ENCODE peak calls at places on chromosomes 12 and 14, in eight cellular contexts. H is MM.1S, U is GM23338, N is trophoblast cell, K is fibroblast of lung, Y is HCT116, L is K562, C is neural progenitor cell. V is an unnamed sample.

GRCh38 chr14:35470775-35471174 is 63.2 kb upstream of the INSM2 start:
- DNase-seq in H (no peak), U (peak; percentile 72), N (no peak), K (peak; percentile 20), Y (no peak), L (peak; percentile 8), C (peak; percentile 49), V (no peak)

GRCh38 chr12:57518920-57519757 is 1.2 kb downstream of the DDIT3 start:
- DNase-seq in H (peak; percentile 9), U (peak; percentile 49), N (peak; percentile 33), K (peak; percentile 55), Y (no peak), L (no peak), C (no peak), V (no peak)

GRCh38 chr12:93125126-93125525 is 196.0 kb upstream of the EEA1 start:
- DNase-seq in H (peak; percentile 60), U (no peak), N (no peak), K (no peak), Y (no peak), L (no peak), C (no peak), V (no peak)

GRCh38 chr12:54251667-54252284 is 28.1 kb downstream of the CBX5 start:
- DNase-seq in H (peak; percentile 34), U (peak; percentile 79), N (peak; percentile 9), K (peak; percentile 64), Y (peak; percentile 37), L (peak; percentile 64), C (peak; percentile 60), V (no peak)

GRCh38 chr12:104347374-104348075 is 44.0 kb downstream of the EID3 start:
- DNase-seq in H (no peak), U (no peak), N (no peak), K (no peak), Y (no peak), L (no peak), C (no peak), V (peak; percentile 73)

GRCh38 chr12:3168775-3169221 is 91.6 kb downstream of the TSPAN9 start:
- DNase-seq in H (no peak), U (no peak), N (peak; percentile 80), K (peak; percentile 83), Y (peak; percentile 72), L (peak; percentile 16), C (no peak), V (peak; percentile 87)

GRCh38 chr14:62745496-62745895 is 299.8 kb downstream of the KCNH5 start:
- DNase-seq in H (no peak), U (no peak), N (no peak), K (no peak), Y (no peak), L (no peak), C (no peak), V (no peak)

GRCh38 chr12:114012744-114013431 is 46.8 kb upstream of the RBM19 start:
- DNase-seq in H (no peak), U (no peak), N (no peak), K (no peak), Y (no peak), L (no peak), C (no peak), V (no peak)

GRCh38 chr14:80239631-80240030 is 28.3 kb upstream of the DIO2 start:
- DNase-seq in H (no peak), U (no peak), N (no peak), K (no peak), Y (no peak), L (no peak), C (no peak), V (no peak)

GRCh38 chr14:21917699-21918436 is 244.2 kb upstream of the OR4E1 start:
- DNase-seq in H (peak; percentile 62), U (peak; percentile 83), N (peak; percentile 45), K (peak; percentile 58), Y (peak; percentile 31), L (peak; percentile 4), C (peak; percentile 68), V (peak; percentile 93)

GRCh38 chr12:123149088-123149827 is 1.6 kb downstream of the PITPNM2 start:
- DNase-seq in H (no peak), U (no peak), N (no peak), K (no peak), Y (no peak), L (peak; percentile 78), C (no peak), V (no peak)

GRCh38 chr12:114904254-114905003 is 220.5 kb upstream of the TBX3 start:
- DNase-seq in H (no peak), U (no peak), N (no peak), K (peak; percentile 65), Y (peak; percentile 8), L (no peak), C (no peak), V (no peak)

DNA sequence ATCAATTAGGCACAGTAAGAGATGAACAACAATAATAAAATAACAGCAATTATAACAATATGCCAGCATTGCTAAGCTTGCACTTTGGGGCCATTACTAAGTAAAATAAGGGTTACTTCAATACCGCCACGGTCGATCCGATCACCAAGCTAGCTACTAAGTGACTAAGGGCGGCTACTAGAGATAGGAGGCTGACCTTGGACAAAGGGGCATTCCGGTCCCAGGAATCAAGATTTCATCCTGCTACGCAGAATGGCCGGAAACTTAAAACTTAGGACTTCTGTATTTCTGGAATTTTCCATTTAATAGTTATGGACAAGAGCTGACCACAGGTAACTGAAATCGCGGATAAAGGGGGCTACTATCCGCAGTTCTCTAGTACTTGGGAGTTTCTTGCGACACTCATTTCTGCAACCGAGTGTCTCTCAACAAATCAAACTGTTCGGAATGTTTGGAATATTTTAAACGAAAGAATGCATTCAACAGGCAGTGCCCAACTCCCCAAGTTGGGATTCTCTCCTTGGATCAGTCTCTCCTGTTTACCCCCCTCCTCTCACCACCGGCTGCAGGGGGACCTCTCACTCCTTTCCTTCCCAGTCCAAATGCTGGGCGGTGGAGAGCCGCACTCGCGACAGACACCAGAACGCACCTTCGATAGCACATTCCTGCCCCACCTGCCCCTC is 648 bp downstream of the HEBP1 start:
- DNase-seq in H (no peak), U (peak; percentile 69), N (no peak), K (peak; percentile 19), Y (no peak), L (no peak), C (peak; percentile 64), V (no peak)
- H2AFZ ChIP-seq in H (peak overlapping the region; percentile 91), U (peak overlapping the region; percentile 90), N (peak overlapping the region; percentile 86), K (peak overlapping the region; percentile 66), Y (no peak overlapping the region), L (peak overlapping the region; percentile 87), C (peak overlapping the region; percentile 96), V (peak overlapping the region; percentile 96)

GRCh38 chr12:121637231-121637914 is 11.0 kb downstream of the ORAI1 start:
- DNase-seq in H (no peak), U (no peak), N (no peak), K (no peak), Y (no peak), L (peak; percentile 16), C (no peak), V (no peak)
- H3K4me2 ChIP-seq in H (no peak overlapping the region), U (peak overlapping the region; percentile 38), N (no peak overlapping the region), K (no peak overlapping the region), Y (no peak overlapping the region), L (no peak overlapping the region), C (no peak overlapping the region), V (no peak overlapping the region)

DNA sequence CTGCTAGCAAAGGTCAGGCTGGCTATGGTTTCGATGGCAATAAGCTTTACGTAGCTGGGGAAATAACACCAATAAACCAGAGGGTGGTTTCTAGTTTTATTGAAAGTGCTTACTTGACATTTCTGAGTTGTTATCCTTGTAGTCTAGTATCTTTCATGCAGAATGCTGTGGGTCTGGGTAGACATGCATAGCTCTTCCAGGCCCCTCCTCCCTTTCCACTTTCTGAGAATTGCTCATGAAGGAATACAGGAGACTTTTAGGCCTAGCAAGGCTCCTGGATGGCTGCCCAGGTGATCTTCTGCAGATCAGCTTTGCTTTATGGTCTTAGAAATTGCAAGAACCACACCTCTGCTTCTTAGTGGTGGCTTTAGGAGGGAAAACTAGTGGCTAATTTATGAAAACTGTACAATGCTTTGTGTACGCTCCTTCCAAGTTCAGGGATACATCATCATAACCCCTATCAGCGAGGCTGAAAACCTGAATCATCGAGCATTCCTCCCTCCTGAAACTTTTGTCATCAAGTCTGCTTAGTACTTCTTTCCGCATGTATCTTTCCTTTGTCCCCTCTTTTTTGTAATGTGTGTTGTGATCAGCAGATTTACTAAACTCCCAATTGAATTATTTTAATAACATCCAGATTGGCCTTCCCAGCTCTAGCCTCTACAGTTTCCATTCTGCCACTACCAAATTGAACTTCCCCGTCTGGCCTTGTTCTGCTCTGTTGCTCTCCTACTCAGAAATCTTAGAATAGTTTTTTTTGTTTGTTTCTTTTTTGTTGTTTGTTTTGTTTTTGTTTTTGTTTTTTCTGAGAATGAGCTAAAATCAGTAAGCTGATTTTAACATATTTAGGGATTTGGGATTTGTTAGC is 473.1 kb downstream of the RAD51B start:
- DNase-seq in H (peak; percentile 56), U (no peak), N (peak; percentile 13), K (no peak), Y (no peak), L (no peak), C (no peak), V (no peak)
- H2AFZ ChIP-seq in H (no peak overlapping the region), U (no peak overlapping the region), N (no peak overlapping the region), K (no peak overlapping the region), Y (no peak overlapping the region), L (no peak overlapping the region), C (no peak overlapping the region), V (no peak overlapping the region)

DNA sequence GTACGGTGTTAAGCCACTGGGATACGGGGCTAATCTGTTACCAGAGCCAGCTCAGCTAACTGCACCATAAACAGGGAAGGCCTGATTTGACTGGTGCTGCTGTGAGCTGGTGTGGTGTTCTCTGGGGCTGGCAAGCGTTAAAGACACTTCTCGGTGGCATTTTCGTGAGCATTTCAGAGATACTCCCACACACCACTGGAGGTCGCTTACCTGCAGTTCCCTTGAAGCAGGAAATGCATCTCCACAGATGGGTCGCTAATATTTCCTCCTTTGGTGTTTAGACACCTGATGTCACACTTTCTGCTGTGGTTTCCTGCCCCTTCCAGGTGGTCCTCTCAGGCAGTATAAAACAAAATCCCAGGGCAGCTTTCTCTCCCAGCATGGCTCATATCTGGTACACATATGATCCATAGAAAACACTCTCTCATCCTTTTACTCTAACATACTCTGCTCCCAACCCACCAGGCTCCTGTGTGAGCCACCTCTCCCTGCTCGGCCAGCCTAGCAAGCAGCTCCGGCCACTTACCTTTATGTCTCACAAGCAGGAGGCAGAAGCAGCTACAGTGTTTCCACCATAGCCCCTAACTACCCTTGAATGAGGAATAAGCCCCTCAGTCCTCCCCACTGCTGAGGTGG is 129.9 kb upstream of the GRIN2B start:
- DNase-seq in H (peak; percentile 58), U (peak; percentile 83), N (no peak), K (no peak), Y (peak; percentile 31), L (no peak), C (peak; percentile 51), V (peak; percentile 9)
- H3K4me2 ChIP-seq in H (peak overlapping the region; percentile 8), U (no peak overlapping the region), N (no peak overlapping the region), K (no peak overlapping the region), Y (peak overlapping the region; percentile 30), L (no peak overlapping the region), C (no peak overlapping the region), V (no peak overlapping the region)